ENCODE peak calls at places on chromosomes 13 and 19, in eight cellular contexts. K, N, M, D, H, P, E and X are unnamed samples.

GRCh38 chr19:23116802-23117571 is at the start of gene ZNF730:
- DNase-seq in D (peak), K (no peak), P (peak), H (no peak), M (peak), N (peak), E (peak), X (peak)

GRCh38 chr13:26759907-26760834 is at the start of gene GPR12:
- DNase-seq in D (peak), K (no peak), M (peak), H (no peak), E (no peak), P (no peak), N (no peak), X (no peak)

GRCh38 chr19:16457195-16457953 is 14.4 kb downstream of the EPS15L1 start:
- DNase-seq in E (no peak), D (peak), P (peak), H (peak), K (peak), M (peak), N (peak), X (no peak)

GRCh38 chr19:17965370-17966114 is 1.4 kb upstream of the KCNN1 start:
- DNase-seq in E (no peak), H (no peak), N (no peak), K (no peak), D (no peak), P (no peak), M (no peak), X (no peak)

GRCh38 chr13:75180805-75181455 is 301.0 kb downstream of the TBC1D4 start:
- DNase-seq in H (no peak), K (no peak), N (no peak), P (peak), M (peak), D (no peak), E (no peak), X (no peak)

GRCh38 chr13:33615436-33615835 is 202.5 kb upstream of the RFC3 start:
- DNase-seq in E (no peak), M (no peak), H (no peak), N (no peak), K (no peak), D (peak), P (no peak), X (no peak)

GRCh38 chr13:105410602-105411001 is 1124.9 kb downstream of the EFNB2 start:
- DNase-seq in D (peak), P (peak), K (no peak), N (peak), M (peak), E (no peak), H (no peak), X (peak)

GRCh38 chr19:40596608-40597328 is 4.4 kb upstream of the LTBP4 start:
- DNase-seq in D (peak), K (no peak), H (peak), M (peak), E (no peak), N (peak), P (no peak), X (no peak)

GRCh38 chr13:74761794-74762193 is 627.6 kb upstream of the KLF12 start:
- DNase-seq in M (peak), N (no peak), K (no peak), D (no peak), P (no peak), E (no peak), H (no peak), X (no peak)